ENCODE peak calls at places on chromosomes 3 and 15, in eight cellular contexts. Q is uterus, J is left lung, I is psoas muscle, S is ovary, M is heart right ventricle, F is lower lobe of right lung, H is DND-41. G is an unnamed sample.
A peak's percentile ranks its signal among the peaks of the same experiment; 100 is the strongest.

GRCh38 chr3:73727117-73727802 is 102.5 kb upstream of the PDZRN3 start:
- DNase-seq in J (no peak), H (no peak), I (peak; percentile 46), S (no peak), Q (peak; percentile 70), M (no peak), F (no peak), G (no peak)

GRCh38 chr3:4394048-4394447 is 73.0 kb downstream of the SUMF1 start:
- DNase-seq in I (no peak), S (no peak), M (no peak), F (no peak), J (no peak), Q (no peak), H (peak; percentile 17), G (no peak)

GRCh38 chr3:148146947-148147346 is 550.8 kb upstream of the AGTR1 start:
- DNase-seq in S (no peak), J (no peak), H (no peak), F (no peak), M (no peak), I (no peak), Q (no peak), G (no peak)

GRCh38 chr3:28347374-28348285 is 891 bp upstream of the ZCWPW2 start:
- DNase-seq in F (no peak), Q (no peak), S (no peak), H (no peak), J (no peak), M (no peak), I (no peak), G (no peak)

GRCh38 chr15:37095993-37096877 is 4.1 kb downstream of the MEIS2 start:
- DNase-seq in Q (peak; percentile 37), I (no peak), F (no peak), H (no peak), M (no peak), J (no peak), S (peak; percentile 46), G (no peak)

GRCh38 chr3:157069406-157069805 is 90.5 kb downstream of the CCNL1 start:
- DNase-seq in H (no peak), I (no peak), F (no peak), M (no peak), S (no peak), Q (no peak), J (no peak), G (no peak)

GRCh38 chr15:70722266-70723123 is 40.9 kb downstream of the UACA start:
- DNase-seq in S (no peak), F (no peak), I (no peak), H (no peak), M (no peak), Q (no peak), J (no peak), G (no peak)

GRCh38 chr15:82585072-82585471 is 44.8 kb upstream of the RPS17 start:
- DNase-seq in H (no peak), J (no peak), I (no peak), S (no peak), Q (no peak), F (no peak), M (no peak), G (no peak)

GRCh38 chr15:32844118-32844711 is 126.4 kb downstream of the GREM1 start:
- DNase-seq in S (no peak), F (no peak), M (no peak), I (no peak), Q (no peak), H (no peak), J (no peak), G (no peak)

GRCh38 chr3:136995652-136996051 is 37.9 kb downstream of the IL20RB start:
- DNase-seq in H (no peak), S (no peak), I (no peak), Q (no peak), M (no peak), F (no peak), J (no peak), G (no peak)

GRCh38 chr3:22966349-22966748 is 236.8 kb upstream of the UBE2E2 start:
- DNase-seq in M (no peak), Q (no peak), H (no peak), F (no peak), I (no peak), S (no peak), J (no peak), G (no peak)

GRCh38 chr15:75228787-75229186 is 27.1 kb downstream of the C15orf39 start:
- DNase-seq in I (no peak), J (no peak), M (no peak), Q (no peak), F (no peak), H (no peak), S (no peak), G (no peak)

GRCh38 chr3:30347679-30348216 is 258.7 kb upstream of the TGFBR2 start:
- DNase-seq in Q (no peak), S (no peak), H (peak; percentile 61), F (no peak), I (no peak), J (no peak), M (no peak), G (no peak)

GRCh38 chr3:189132125-189132744 is 39.5 kb upstream of the TPRG1 start:
- DNase-seq in M (peak; percentile 31), I (peak; percentile 34), J (peak; percentile 60), F (peak; percentile 65), Q (peak; percentile 75), S (peak; percentile 48), H (peak; percentile 87), G (peak; percentile 83)

DNA sequence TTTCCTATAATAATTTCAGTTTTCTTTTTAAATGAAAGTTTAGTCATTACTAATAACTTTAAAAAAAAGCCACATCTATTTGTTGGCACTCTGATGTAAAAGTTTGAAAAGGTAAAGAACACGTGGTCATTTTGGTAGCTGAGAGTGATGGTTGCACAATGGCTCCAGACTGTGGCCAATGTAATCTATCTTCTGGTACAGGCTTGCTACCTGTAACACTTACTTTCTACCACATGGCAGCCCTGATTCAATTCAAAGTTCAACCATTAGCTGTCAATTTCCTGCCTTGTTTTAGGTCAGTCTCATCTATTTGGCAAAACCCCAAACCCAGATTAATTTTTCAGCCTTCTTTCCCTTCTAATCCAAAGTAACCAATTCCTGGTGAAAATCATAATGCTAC is 126.1 kb downstream of the TUSC7 start:
- DNase-seq in Q (no peak), I (no peak), M (no peak), S (no peak), J (no peak), F (no peak), H (no peak), G (no peak)
- H3K4me3 ChIP-seq in Q (no peak overlapping the region), I (no peak overlapping the region), M (no peak overlapping the region), S (no peak overlapping the region), J (no peak overlapping the region), F (no peak overlapping the region), H (no peak overlapping the region), G (no peak overlapping the region)

DNA sequence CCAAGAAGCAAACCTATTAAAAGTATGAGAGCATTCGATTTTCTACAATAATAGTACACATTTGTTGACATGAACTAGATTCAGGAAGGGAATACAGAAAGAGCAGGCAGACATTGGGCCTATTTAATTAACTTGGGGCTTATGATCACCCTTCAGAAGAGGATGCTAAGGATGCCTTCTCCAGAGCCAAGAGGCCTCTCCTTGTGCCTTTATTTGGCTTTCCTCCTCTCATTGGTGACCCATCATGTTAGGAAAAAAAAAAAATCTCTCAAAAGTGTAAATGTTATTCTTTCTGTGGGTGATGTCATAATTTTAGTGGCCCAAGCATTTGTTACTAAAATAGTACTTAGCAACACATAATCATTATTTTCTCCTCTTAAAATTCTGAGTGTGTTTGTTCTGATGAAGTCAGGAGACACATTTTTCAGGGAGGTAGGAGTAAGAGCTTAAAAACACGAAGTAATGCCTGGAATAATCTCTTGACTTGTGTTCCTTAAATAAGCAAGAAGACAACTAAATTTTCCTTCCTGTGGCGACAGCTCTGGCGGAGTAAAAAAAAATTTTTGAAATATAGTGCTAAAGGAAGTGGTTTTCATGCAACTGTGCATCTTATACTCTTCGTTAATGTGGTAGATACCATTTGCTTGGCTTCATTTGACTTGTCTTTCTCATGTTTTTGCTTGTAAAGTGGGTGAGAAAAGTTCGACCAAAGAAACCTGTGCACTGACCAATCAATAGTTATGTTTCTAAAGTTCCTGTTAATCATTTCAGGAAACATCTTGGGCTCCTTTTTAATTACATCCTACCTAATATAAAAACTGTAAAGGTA is 11.3 kb upstream of the MBNL1 start:
- DNase-seq in J (no peak), I (no peak), Q (no peak), F (no peak), H (peak; percentile 47), M (no peak), S (no peak), G (no peak)
- H3K4me1 ChIP-seq in J (peaks cover 13% of the 10 kb centered on the region), I (peaks cover 17% of the 10 kb centered on the region), Q (peaks cover 18% of the 10 kb centered on the region), F (peaks cover 45% of the 10 kb centered on the region), H (peaks cover 97% of the 10 kb centered on the region), M (peaks cover 24% of the 10 kb centered on the region), S (peaks cover 6% of the 10 kb centered on the region), G (peaks cover 88% of the 10 kb centered on the region)

GRCh38 chr3:168834558-168834957 is 738.8 kb upstream of the GOLIM4 start:
- DNase-seq in S (no peak), Q (no peak), F (no peak), M (no peak), H (no peak), J (no peak), I (no peak), G (no peak)
- H3K9me3 ChIP-seq in S (no peaks in the 10 kb centered on the region), Q (no peaks in the 10 kb centered on the region), F (no peaks in the 10 kb centered on the region), M (no peaks in the 10 kb centered on the region), H (no peaks in the 10 kb centered on the region), J (no peaks in the 10 kb centered on the region), I (no peaks in the 10 kb centered on the region), G (no peaks in the 10 kb centered on the region)

GRCh38 chr3:55161256-55161655 is 233.4 kb upstream of the LRTM1 start:
- DNase-seq in M (no peak), Q (no peak), J (no peak), S (no peak), I (no peak), H (no peak), F (no peak), G (no peak)
- H3K4me3 ChIP-seq in M (no peak overlapping the region), Q (no peak overlapping the region), J (no peak overlapping the region), S (no peak overlapping the region), I (no peak overlapping the region), H (no peak overlapping the region), F (no peak overlapping the region), G (no peak overlapping the region)